ENCODE peak calls at places on chromosomes 7 and 10, in nine cellular contexts. I is fibroblast of lung; Y is CD8-positive, alpha-beta memory T cell; A is spleen; T is lung; D is kidney epithelial cell; H is mesendoderm; J is brain microvascular endothelial cell; K is heart right ventricle. Q is an unnamed sample.

GRCh38 chr10:12438914-12439692 is 89.8 kb downstream of the CAMK1D start:
- DNase-seq in I (no peak), Y (no peak), A (no peak), T (no peak), D (no peak), H (no peak), J (no peak), K (no peak), Q (no peak)

GRCh38 chr7:47329320-47329926 is 252.5 kb downstream of the TNS3 start:
- DNase-seq in I (no peak), Y (no peak), A (peak; percentile 85), T (no peak), D (no peak), H (no peak), J (peak; percentile 43), K (peak; percentile 45), Q (no peak)

GRCh38 chr10:52517017-52517416 is 202.9 kb downstream of the DKK1 start:
- DNase-seq in I (no peak), Y (no peak), A (no peak), T (no peak), D (no peak), H (peak; percentile 57), J (no peak), K (no peak), Q (no peak)

GRCh38 chr10:21427804-21428481 is 97.5 kb downstream of the SKIDA1 start:
- DNase-seq in I (peak; percentile 38), Y (no peak), A (no peak), T (no peak), D (no peak), H (peak; percentile 40), J (peak; percentile 18), K (no peak), Q (peak; percentile 65)

GRCh38 chr10:83607959-83608745 is 531.2 kb upstream of the GHITM start:
- DNase-seq in I (peak; percentile 88), Y (no peak), A (no peak), T (no peak), D (no peak), H (no peak), J (no peak), K (no peak), Q (no peak)

GRCh38 chr10:84493951-84494848 is 165.8 kb downstream of the CCSER2 start:
- DNase-seq in I (peak; percentile 82), Y (no peak), A (no peak), T (no peak), D (peak; percentile 67), H (peak; percentile 85), J (peak; percentile 66), K (no peak), Q (peak; percentile 63)

GRCh38 chr7:77995717-77996116 is 197.1 kb downstream of the PHTF2 start:
- DNase-seq in I (no peak), Y (no peak), A (no peak), T (no peak), D (no peak), H (peak; percentile 70), J (no peak), K (no peak), Q (no peak)

GRCh38 chr10:24898501-24898900 is 53.9 kb downstream of the PRTFDC1 start:
- DNase-seq in I (peak; percentile 54), Y (no peak), A (no peak), T (no peak), D (no peak), H (no peak), J (no peak), K (no peak), Q (no peak)

GRCh38 chr7:139743267-139743966 is 34.4 kb downstream of the HIPK2 start:
- DNase-seq in I (no peak), Y (no peak), A (no peak), T (no peak), D (no peak), H (no peak), J (no peak), K (no peak), Q (no peak)

GRCh38 chr7:139744768-139745250 is 33.0 kb downstream of the HIPK2 start:
- DNase-seq in I (no peak), Y (no peak), A (no peak), T (no peak), D (no peak), H (no peak), J (no peak), K (peak; percentile 52), Q (no peak)

GRCh38 chr7:139746652-139747051 is 31.1 kb downstream of the HIPK2 start:
- DNase-seq in I (no peak), Y (no peak), A (no peak), T (no peak), D (no peak), H (no peak), J (no peak), K (no peak), Q (no peak)

GRCh38 chr7:139743967-139744767 is 33.6 kb downstream of the HIPK2 start:
- DNase-seq in I (peak; percentile 57), Y (no peak), A (no peak), T (no peak), D (no peak), H (no peak), J (no peak), K (no peak), Q (no peak)

GRCh38 chr7:139745330-139746143 is 32.3 kb downstream of the HIPK2 start:
- DNase-seq in I (no peak), Y (no peak), A (no peak), T (no peak), D (no peak), H (peak; percentile 16), J (peak; percentile 56), K (peak; percentile 38), Q (peak; percentile 57)
- H3K4me3 ChIP-seq in I (no peak overlapping the region), Y (no peak overlapping the region), A (no peak overlapping the region), T (no peak overlapping the region), D (no peak overlapping the region), H (no peak overlapping the region), J (no peak overlapping the region), K (no peak overlapping the region), Q (no peak overlapping the region)

DNA sequence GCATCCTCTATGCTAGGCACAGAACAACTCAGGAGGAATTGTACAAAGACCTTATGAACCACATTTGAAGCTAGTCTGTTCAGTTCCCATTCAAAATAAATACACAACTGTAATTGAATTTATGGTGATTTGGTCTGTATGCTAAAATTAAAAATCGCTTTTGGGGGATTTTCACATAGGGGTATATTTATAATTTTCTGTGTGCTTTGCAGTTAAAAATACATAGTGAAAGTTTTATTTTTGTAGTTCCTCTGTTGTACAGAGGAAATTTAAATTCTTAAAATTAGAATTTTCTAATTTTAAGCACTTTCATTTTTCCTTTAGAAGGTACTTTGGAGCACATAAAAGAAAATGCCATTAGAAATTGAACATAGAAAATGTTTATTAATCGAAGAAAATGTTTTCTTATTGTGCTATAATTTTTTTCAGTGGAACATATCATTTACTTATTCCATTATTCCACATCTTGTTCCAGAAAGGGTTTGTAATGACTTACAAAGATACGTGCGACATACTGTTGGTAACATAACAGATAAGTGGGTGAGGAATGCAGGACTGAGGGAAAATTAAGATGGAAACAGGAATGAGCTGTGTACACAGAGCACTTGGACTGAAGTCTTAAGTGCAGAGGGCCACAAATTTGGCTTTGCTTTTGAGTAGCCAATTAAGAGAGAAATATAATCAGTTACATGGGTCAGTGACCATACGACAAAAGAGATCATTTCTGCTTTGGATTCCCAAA is 7.0 kb downstream of the RABGEF1 start:
- DNase-seq in I (peak; percentile 67), Y (no peak), A (no peak), T (no peak), D (no peak), H (no peak), J (no peak), K (no peak), Q (no peak)
- H3K4me3 ChIP-seq in I (no peak overlapping the region), Y (no peak overlapping the region), A (no peak overlapping the region), T (no peak overlapping the region), D (no peak overlapping the region), H (no peak overlapping the region), J (no peak overlapping the region), K (no peak overlapping the region), Q (no peak overlapping the region)

DNA sequence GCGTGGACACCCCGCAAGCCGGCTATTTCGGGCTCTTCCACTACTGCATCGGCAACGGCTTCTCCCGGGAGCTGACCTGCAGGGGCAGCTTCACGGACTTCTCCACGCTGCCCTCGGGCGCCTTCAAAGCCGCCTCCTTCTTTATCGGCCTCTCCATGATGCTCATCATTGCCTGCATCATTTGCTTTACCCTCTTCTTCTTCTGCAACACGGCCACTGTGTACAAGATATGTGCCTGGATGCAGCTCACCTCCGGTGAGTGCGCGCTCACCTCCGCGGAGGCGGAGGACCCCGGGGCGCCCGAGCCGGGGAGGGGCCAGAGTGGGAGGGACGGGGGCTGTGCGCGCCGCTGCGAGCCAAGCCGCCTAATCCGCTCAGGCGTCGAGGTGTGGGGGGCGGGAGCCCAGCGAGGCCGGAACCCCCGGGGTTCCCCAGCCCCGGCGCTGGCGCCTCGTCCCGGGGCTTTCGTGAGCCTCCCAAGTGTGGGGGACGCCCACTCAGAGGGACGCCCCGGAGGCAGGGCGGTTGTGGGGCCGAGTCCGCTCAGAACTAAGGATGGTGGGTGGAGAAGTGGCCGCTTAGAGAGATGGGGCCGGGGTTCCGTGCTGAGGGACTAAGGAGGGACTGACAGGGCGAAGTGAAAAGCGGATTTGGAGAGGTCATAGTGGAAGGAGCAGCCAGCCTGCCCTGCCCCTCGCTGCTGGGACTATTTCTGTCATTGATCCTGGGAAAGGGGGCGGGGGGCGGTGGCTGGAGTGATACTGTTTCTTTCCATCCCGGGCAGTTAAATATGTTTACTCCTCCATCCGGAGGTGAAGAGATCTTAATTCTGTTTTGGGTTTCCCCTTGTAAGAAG is 795 bp downstream of the LHFPL3 start:
- DNase-seq in I (no peak), Y (no peak), A (no peak), T (no peak), D (no peak), H (peak; percentile 19), J (no peak), K (no peak), Q (no peak)
- H3K4me3 ChIP-seq in I (no peak overlapping the region), Y (no peak overlapping the region), A (no peak overlapping the region), T (no peak overlapping the region), D (no peak overlapping the region), H (peak overlapping the region; percentile 15), J (peak overlapping the region; percentile 24), K (no peak overlapping the region), Q (no peak overlapping the region)

GRCh38 chr7:19098510-19098909 is 18.9 kb downstream of the TWIST1 start:
- DNase-seq in I (no peak), Y (no peak), A (no peak), T (no peak), D (no peak), H (no peak), J (no peak), K (no peak), Q (no peak)

GRCh38 chr7:19095461-19095860 is 22.0 kb downstream of the TWIST1 start:
- DNase-seq in I (no peak), Y (no peak), A (no peak), T (no peak), D (no peak), H (no peak), J (no peak), K (no peak), Q (no peak)

GRCh38 chr7:19094971-19095370 is 22.5 kb downstream of the TWIST1 start:
- DNase-seq in I (no peak), Y (no peak), A (no peak), T (no peak), D (no peak), H (no peak), J (no peak), K (no peak), Q (no peak)

GRCh38 chr7:19099194-19099593 is 18.2 kb downstream of the TWIST1 start:
- DNase-seq in I (no peak), Y (no peak), A (no peak), T (no peak), D (no peak), H (no peak), J (no peak), K (no peak), Q (no peak)

DNA sequence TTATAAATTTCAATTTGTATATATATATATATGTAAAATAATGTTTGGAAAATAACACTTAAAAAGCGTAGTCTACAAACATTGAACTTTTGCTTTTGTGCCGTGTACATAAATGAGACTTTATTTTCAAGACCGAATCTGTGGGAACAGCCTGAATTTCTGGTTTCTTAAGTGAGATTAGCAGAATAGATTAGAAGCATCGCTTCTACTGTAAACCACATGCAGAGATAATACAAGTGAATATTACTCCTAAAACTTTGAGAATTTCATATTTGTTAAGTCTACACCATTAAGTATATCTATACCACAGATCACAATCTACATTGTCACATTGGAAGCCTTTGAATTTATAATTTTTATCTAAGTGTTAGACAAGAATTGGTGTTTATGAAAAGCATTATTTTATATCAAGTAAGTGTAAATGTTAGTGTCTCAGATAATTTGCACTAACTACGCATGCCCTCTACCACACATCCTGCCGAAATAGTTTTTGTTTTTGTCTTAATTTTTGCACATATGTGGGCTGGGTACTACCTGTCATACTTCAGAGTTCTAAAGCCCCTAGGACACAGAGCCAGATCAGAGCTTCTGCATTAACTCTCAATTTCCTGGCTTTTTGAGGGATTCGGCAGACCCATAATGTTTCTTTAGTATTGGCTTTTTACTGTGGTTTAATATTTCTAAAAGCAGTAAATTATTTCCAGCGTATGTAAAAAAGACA is 20.1 kb downstream of the TWIST1 start:
- DNase-seq in I (no peak), Y (no peak), A (no peak), T (no peak), D (no peak), H (no peak), J (no peak), K (no peak), Q (no peak)
- H3K4me3 ChIP-seq in I (no peak overlapping the region), Y (no peak overlapping the region), A (no peak overlapping the region), T (no peak overlapping the region), D (no peak overlapping the region), H (no peak overlapping the region), J (no peak overlapping the region), K (no peak overlapping the region), Q (no peak overlapping the region)